ENCODE peak calls at places on chromosomes 13 and 19, in five cellular contexts. N, H, I, C and G are unnamed samples.
A peak's percentile ranks its signal among the peaks of the same experiment; 100 is the strongest.

GRCh38 chr13:98535501-98536357 is 41.2 kb downstream of the STK24 start:
- DNase-seq in N (peak; percentile 68), H (no peak), I (no peak), C (no peak), G (no peak)

GRCh38 chr13:75763511-75763910 is 127.4 kb downstream of the LMO7 start:
- DNase-seq in N (no peak), H (no peak), I (no peak), C (no peak), G (no peak)

GRCh38 chr19:44878119-44878865 is 12.8 kb upstream of the TOMM40 start:
- DNase-seq in N (no peak), H (no peak), I (no peak), C (no peak), G (no peak)

GRCh38 chr19:43148233-43148632 is 38.1 kb downstream of the PSG5 start:
- DNase-seq in N (peak; percentile 94), H (no peak), I (no peak), C (peak; percentile 75), G (no peak)

GRCh38 chr19:7902796-7903243 is 857 bp upstream of the MAP2K7 start:
- DNase-seq in N (no peak), H (no peak), I (no peak), C (no peak), G (no peak)

GRCh38 chr19:21269813-21270212 is 59.4 kb downstream of the ZNF708 start:
- DNase-seq in N (no peak), H (no peak), I (no peak), C (no peak), G (no peak)

GRCh38 chr13:55307909-55308308 is 1832.8 kb upstream of the PRR20A start:
- DNase-seq in N (no peak), H (no peak), I (no peak), C (no peak), G (no peak)

GRCh38 chr13:49443327-49443688 is 556 bp downstream of the CAB39L start:
- DNase-seq in N (no peak), H (peak; percentile 30), I (peak; percentile 0), C (peak; percentile 13), G (peak; percentile 33)

GRCh38 chr13:34627905-34628682 is 314.0 kb upstream of the NBEA start:
- DNase-seq in N (no peak), H (no peak), I (no peak), C (no peak), G (no peak)

GRCh38 chr19:40232949-40233810 is 6.7 kb upstream of the CCNP start:
- DNase-seq in N (no peak), H (no peak), I (no peak), C (no peak), G (no peak)

GRCh38 chr13:113903912-113904311 is 40.0 kb upstream of the GAS6 start:
- DNase-seq in N (no peak), H (no peak), I (no peak), C (no peak), G (no peak)

GRCh38 chr19:44905437-44906160 is at the start of gene APOE:
- DNase-seq in N (no peak), H (no peak), I (no peak), C (no peak), G (no peak)

GRCh38 chr19:33396701-33397535 is 23.4 kb downstream of the CEBPG start:
- DNase-seq in N (no peak), H (no peak), I (no peak), C (no peak), G (no peak)

GRCh38 chr13:22848539-22849052 is 332.2 kb upstream of the SGCG start:
- DNase-seq in N (no peak), H (no peak), I (no peak), C (no peak), G (no peak)

GRCh38 chr19:14502334-14503092 is 6.6 kb upstream of the GIPC1 start:
- DNase-seq in N (no peak), H (no peak), I (no peak), C (no peak), G (no peak)

GRCh38 chr19:15449620-15450527 is at the start of gene WIZ:
- DNase-seq in N (peak; percentile 65), H (peak; percentile 98), I (peak; percentile 67), C (no peak), G (peak; percentile 98)

GRCh38 chr13:40480012-40480914 is 186.2 kb downstream of the FOXO1 start:
- DNase-seq in N (no peak), H (no peak), I (no peak), C (no peak), G (no peak)

GRCh38 chr19:41711376-41712261 is 3.2 kb downstream of the CEACAM5 start:
- DNase-seq in N (no peak), H (no peak), I (no peak), C (no peak), G (no peak)

GRCh38 chr13:103403814-103404213 is 337.6 kb upstream of the SLC10A2 start:
- DNase-seq in N (no peak), H (no peak), I (no peak), C (no peak), G (no peak)

GRCh38 chr13:65613004-65613403 is 1617.1 kb downstream of the PCDH9 start:
- DNase-seq in N (no peak), H (no peak), I (no peak), C (no peak), G (no peak)

GRCh38 chr19:37227996-37228395 is 10.0 kb downstream of the ZNF383 start:
- DNase-seq in N (no peak), H (no peak), I (no peak), C (no peak), G (no peak)

GRCh38 chr19:7415857-7416371 is 67.2 kb downstream of the ARHGEF18 start:
- DNase-seq in N (no peak), H (no peak), I (no peak), C (no peak), G (no peak)

GRCh38 chr13:99352351-99353271 is 45.4 kb upstream of the GPR183 start:
- DNase-seq in N (no peak), H (no peak), I (no peak), C (no peak), G (no peak)

GRCh38 chr19:19552811-19553210 is 14.7 kb downstream of the CILP2 start:
- DNase-seq in N (no peak), H (peak; percentile 70), I (no peak), C (no peak), G (peak; percentile 71)

GRCh38 chr13:66795636-66796035 is 434.5 kb downstream of the PCDH9 start:
- DNase-seq in N (no peak), H (no peak), I (no peak), C (no peak), G (no peak)

GRCh38 chr13:61728468-61728867 is 312.8 kb upstream of the PCDH20 start:
- DNase-seq in N (no peak), H (no peak), I (no peak), C (no peak), G (no peak)

GRCh38 chr13:110254151-110254679 is 52.7 kb downstream of the COL4A1 start:
- DNase-seq in N (no peak), H (no peak), I (no peak), C (no peak), G (no peak)

GRCh38 chr13:51728972-51729371 is 75.0 kb downstream of the DHRS12 start:
- DNase-seq in N (peak; percentile 46), H (no peak), I (no peak), C (peak; percentile 40), G (no peak)

GRCh38 chr13:27997904-27998522 is 9.5 kb upstream of the URAD start:
- DNase-seq in N (peak; percentile 36), H (peak; percentile 34), I (no peak), C (no peak), G (peak; percentile 60)